ENCODE peak calls at places on chromosomes 3 and 15, in four cellular contexts. Q is activated CD8-positive, alpha-beta T cell treated with anti-CD3 and anti-CD28 coated beads for 36 hours; W is AG10803; F is transverse colon. V is an unnamed sample.

GRCh38 chr15:82936966-82937647 is 15.4 kb downstream of the HOMER2 start:
- DNase-seq in Q (no peak), W (peak), F (no peak), V (no peak)

GRCh38 chr3:166060789-166061479 is 223.7 kb upstream of the BCHE start:
- DNase-seq in Q (no peak), W (no peak), F (no peak), V (no peak)

GRCh38 chr3:56761887-56762605 is 39.7 kb downstream of the ARHGEF3 start:
- DNase-seq in Q (no peak), W (peak), F (no peak), V (no peak)

GRCh38 chr3:159171333-159171732 is 369.5 kb downstream of the MFSD1 start:
- DNase-seq in Q (no peak), W (no peak), F (no peak), V (no peak)

GRCh38 chr3:197959891-197960693 is at the start of gene LMLN:
- DNase-seq in Q (peak), W (peak), F (peak), V (peak)

GRCh38 chr3:136994772-136995516 is 37.2 kb downstream of the IL20RB start:
- DNase-seq in Q (peak), W (peak), F (peak), V (no peak)

GRCh38 chr3:58646503-58646902 is 20.1 kb downstream of the FAM3D start:
- DNase-seq in Q (no peak), W (peak), F (no peak), V (no peak)

GRCh38 chr15:92810418-92811138 is 89.5 kb upstream of the CHD2 start:
- DNase-seq in Q (peak), W (peak), F (peak), V (no peak)

DNA sequence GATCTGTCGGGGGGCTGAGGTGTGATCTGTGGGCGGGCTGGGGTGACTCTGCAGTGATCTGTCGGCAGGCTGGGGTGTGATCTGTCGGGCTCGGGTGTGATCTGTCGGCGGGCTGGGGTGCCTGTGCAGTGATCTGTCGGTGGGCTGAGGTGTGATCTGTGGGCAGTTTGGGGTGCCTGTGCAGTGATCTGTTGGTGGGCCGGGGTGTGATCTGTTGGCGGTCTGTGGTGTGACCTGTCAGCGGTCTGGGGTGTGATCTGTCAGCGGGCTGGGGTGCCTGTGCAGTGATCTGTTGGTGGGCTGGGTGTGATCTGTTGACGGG is 205.1 kb downstream of the XXYLT1 start:
- DNase-seq in Q (no peak), W (no peak), F (no peak), V (no peak)
- TF ChIP-seq CTCF in Q (no peak), W (no peak), F (no peak), V (no peak)

GRCh38 chr3:27325419-27325818 is 43.8 kb downstream of the NEK10 start:
- DNase-seq in Q (no peak), W (no peak), F (no peak), V (no peak)
- TF ChIP-seq CTCF in Q (peak), W (no peak), F (no peak), V (no peak)

GRCh38 chr15:70474682-70475438 is 288.5 kb downstream of the UACA start:
- DNase-seq in Q (peak), W (peak), F (no peak), V (no peak)
- TF ChIP-seq CTCF in Q (no peak), W (no peak), F (no peak), V (no peak)

DNA sequence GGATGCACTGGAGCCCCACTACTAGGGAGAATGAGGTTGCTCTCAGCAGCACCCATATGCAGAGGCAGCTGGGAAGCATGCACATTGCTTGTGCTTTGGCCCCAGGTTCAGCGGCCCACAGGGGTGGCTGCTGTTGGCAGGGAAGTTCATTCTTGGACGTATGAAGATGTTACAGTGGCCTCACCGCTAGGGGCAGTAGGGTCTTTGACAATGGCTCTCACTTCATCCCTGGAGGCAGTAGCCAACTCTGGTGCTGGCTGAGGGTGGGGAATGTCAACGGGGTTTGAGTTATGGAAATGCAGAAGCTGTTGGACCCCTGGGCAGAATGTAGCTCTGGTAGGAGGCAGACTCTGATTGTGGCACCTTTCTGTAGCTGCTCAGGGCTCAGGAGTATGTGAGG is 279.9 kb downstream of the SCAPER start:
- DNase-seq in Q (no peak), W (no peak), F (no peak), V (no peak)
- TF ChIP-seq CTCF in Q (no peak), W (no peak), F (no peak), V (no peak)

DNA sequence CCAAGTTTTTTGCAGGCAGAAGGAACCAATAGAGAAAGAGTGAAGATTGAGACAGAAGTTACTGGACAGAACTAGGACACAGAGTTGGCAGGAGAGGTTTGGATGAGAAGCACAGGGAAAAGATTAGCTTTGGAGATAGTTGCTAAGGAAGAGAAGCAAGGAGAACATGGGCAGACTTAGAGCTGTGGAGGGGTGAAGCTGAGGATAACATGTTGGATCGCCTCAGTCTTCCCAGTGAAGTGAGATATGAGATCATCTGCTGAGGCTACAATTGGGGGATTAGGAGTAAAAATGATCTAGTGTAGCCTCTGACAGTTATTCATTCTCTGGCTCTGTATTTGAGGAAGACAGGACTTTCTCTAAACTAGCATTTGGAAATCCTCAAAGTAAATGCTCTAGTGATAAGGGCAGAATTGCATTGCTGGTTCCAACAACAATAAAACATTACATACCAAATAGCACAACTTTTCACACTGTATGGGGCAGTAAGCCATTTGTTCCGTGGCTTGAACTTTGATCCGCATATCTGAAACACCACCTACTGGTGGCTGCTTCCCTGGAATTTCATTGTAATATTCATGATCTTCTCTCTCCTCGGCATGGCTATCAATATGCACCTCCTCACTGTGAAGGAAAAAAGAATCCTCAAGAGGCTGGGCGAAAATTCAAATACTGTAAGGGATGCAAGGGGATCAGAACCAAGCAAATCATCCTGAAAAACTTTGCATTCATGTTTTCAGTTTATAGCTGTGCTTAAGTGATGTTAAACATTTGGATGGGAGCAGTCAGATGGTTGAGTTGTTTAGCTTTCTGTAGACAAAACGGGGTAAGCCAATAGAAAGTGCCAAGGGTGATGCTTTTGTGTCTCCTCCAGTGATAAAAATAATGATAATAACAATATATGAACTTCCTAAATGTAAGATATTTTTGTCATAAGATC is 22.2 kb upstream of the EID1 start:
- DNase-seq in Q (no peak), W (peak), F (peak), V (peak)
- TF ChIP-seq CTCF in Q (no peak), W (peak), F (peak), V (peak)

GRCh38 chr3:94076055-94076454 is 13.2 kb downstream of the NSUN3 start:
- DNase-seq in Q (no peak), W (peak), F (no peak), V (no peak)
- TF ChIP-seq CTCF in Q (no peak), W (no peak), F (no peak), V (no peak)

GRCh38 chr3:147613710-147614109 is 204.5 kb downstream of the ZIC1 start:
- DNase-seq in Q (no peak), W (no peak), F (no peak), V (no peak)

GRCh38 chr3:147614210-147614609 is 205.0 kb downstream of the ZIC1 start:
- DNase-seq in Q (no peak), W (peak), F (no peak), V (no peak)

GRCh38 chr3:147619925-147620580 is 210.9 kb downstream of the ZIC1 start:
- DNase-seq in Q (no peak), W (no peak), F (no peak), V (no peak)

GRCh38 chr3:147618636-147619035 is 209.5 kb downstream of the ZIC1 start:
- DNase-seq in Q (no peak), W (no peak), F (no peak), V (no peak)

GRCh38 chr3:147616998-147617619 is 207.9 kb downstream of the ZIC1 start:
- DNase-seq in Q (no peak), W (peak), F (no peak), V (no peak)
- TF ChIP-seq CTCF in Q (peak), W (peak), F (no peak), V (peak)

V was measured in endothelial cell.